ENCODE peak calls at places on chromosomes 13 and 19, in seven cellular contexts. K is fibroblast of pulmonary artery, M is fibroblast of villous mesenchyme, S is AG04449, A is psoas muscle, D is endothelial cell, R is mammary epithelial cell. J is an unnamed sample.

GRCh38 chr13:67228909-67229308 is 1.2 kb downstream of the PCDH9 start:
- DNase-seq in S (no peak), D (no peak), A (no peak), R (no peak), K (peak), M (peak), J (peak)

GRCh38 chr13:73996569-73996968 is 137.6 kb downstream of the KLF12 start:
- DNase-seq in R (no peak), K (no peak), S (no peak), M (no peak), D (no peak), A (no peak), J (no peak)

GRCh38 chr13:25738342-25738771 is 313.5 kb downstream of the SHISA2 start:
- DNase-seq in D (no peak), M (no peak), K (peak), R (peak), S (no peak), A (no peak), J (no peak)

GRCh38 chr13:29589234-29589633 is 6.3 kb downstream of the SLC7A1 start:
- DNase-seq in D (no peak), R (peak), M (peak), S (no peak), K (no peak), A (no peak), J (peak)

GRCh38 chr19:13033244-13033643 is 38.0 kb downstream of the NFIX start:
- DNase-seq in R (no peak), S (no peak), K (no peak), D (no peak), M (no peak), A (no peak), J (no peak)

GRCh38 chr19:8158411-8159074 is 9.2 kb upstream of the FBN3 start:
- DNase-seq in M (peak), K (peak), A (no peak), D (peak), S (peak), R (peak), J (peak)

GRCh38 chr19:8108560-8109445 is 40.6 kb downstream of the FBN3 start:
- DNase-seq in A (no peak), R (no peak), M (no peak), S (no peak), D (no peak), K (no peak), J (no peak)

GRCh38 chr13:92849381-92849780 is 377.2 kb upstream of the GPC6 start:
- DNase-seq in M (no peak), R (no peak), K (no peak), S (no peak), A (no peak), D (no peak), J (no peak)

GRCh38 chr19:34120846-34121639 is 51.3 kb upstream of the LSM14A start:
- DNase-seq in S (no peak), M (peak), K (peak), A (no peak), D (peak), R (peak), J (peak)

GRCh38 chr19:49912965-49913685 is 15.9 kb upstream of the ATF5 start:
- DNase-seq in A (no peak), R (no peak), D (no peak), M (peak), K (no peak), S (no peak), J (no peak)

GRCh38 chr13:39364797-39365468 is 238.1 kb downstream of the LHFPL6 start:
- DNase-seq in A (no peak), D (no peak), R (peak), S (no peak), M (peak), K (no peak), J (peak)

GRCh38 chr13:25971499-25972145 is 80.2 kb downstream of the SHISA2 start:
- DNase-seq in D (no peak), M (no peak), A (no peak), R (no peak), S (no peak), K (no peak), J (no peak)

GRCh38 chr13:28609936-28610335 is 49.0 kb upstream of the POMP start:
- DNase-seq in M (peak), D (no peak), K (peak), R (peak), S (peak), A (no peak), J (peak)

GRCh38 chr19:51016798-51017683 is 2.5 kb downstream of the KLK10 start:
- DNase-seq in A (peak), M (peak), S (no peak), D (peak), R (peak), K (peak), J (peak)

GRCh38 chr13:80979035-80979641 is 638.2 kb upstream of the SPRY2 start:
- DNase-seq in M (peak), R (peak), S (peak), D (peak), A (no peak), K (peak), J (peak)

GRCh38 chr19:7349961-7350711 is 1.4 kb downstream of the ARHGEF18 start:
- DNase-seq in D (no peak), S (no peak), K (no peak), R (no peak), A (no peak), M (no peak), J (no peak)

GRCh38 chr19:56106397-56106849 is 14.7 kb downstream of the ZNF787 start:
- DNase-seq in M (no peak), S (no peak), K (no peak), D (no peak), R (no peak), A (no peak), J (no peak)

GRCh38 chr19:1837625-1838105 is 10.6 kb downstream of the REXO1 start:
- DNase-seq in R (no peak), A (no peak), K (peak), M (peak), S (no peak), D (peak), J (peak)

GRCh38 chr13:112693831-112694497 is 4.1 kb downstream of the ATP11A start:
- DNase-seq in D (no peak), R (peak), A (no peak), S (peak), K (peak), M (peak), J (peak)

GRCh38 chr19:35712910-35713845 is 4.6 kb upstream of the KMT2B start:
- DNase-seq in A (no peak), K (no peak), M (no peak), R (no peak), S (no peak), D (no peak), J (peak)

GRCh38 chr13:97435794-97436193 is 1.8 kb downstream of the RAP2A start:
- DNase-seq in K (peak), A (no peak), R (no peak), D (no peak), S (no peak), M (peak), J (peak)

GRCh38 chr13:67267136-67267535 is 37.0 kb upstream of the PCDH9 start:
- DNase-seq in M (no peak), R (no peak), A (no peak), K (peak), S (no peak), D (no peak), J (peak)

GRCh38 chr19:29162694-29163093 is 50.3 kb downstream of the UQCRFS1 start:
- DNase-seq in A (no peak), S (no peak), D (no peak), R (no peak), M (no peak), K (no peak), J (no peak)

GRCh38 chr13:44915962-44916361 is 73.3 kb downstream of the NUFIP1 start:
- DNase-seq in D (no peak), S (no peak), M (no peak), A (no peak), K (no peak), R (no peak), J (no peak)

GRCh38 chr13:44920013-44920412 is 69.3 kb downstream of the NUFIP1 start:
- DNase-seq in D (no peak), M (no peak), R (no peak), K (no peak), S (no peak), A (no peak), J (no peak)

GRCh38 chr13:44919103-44919804 is 70.0 kb downstream of the NUFIP1 start:
- DNase-seq in A (no peak), D (no peak), K (no peak), S (no peak), R (no peak), M (no peak), J (no peak)

GRCh38 chr13:44918323-44919102 is 70.8 kb downstream of the NUFIP1 start:
- DNase-seq in R (no peak), M (peak), S (peak), D (peak), K (peak), A (peak), J (peak)

GRCh38 chr13:44917589-44918322 is 71.5 kb downstream of the NUFIP1 start:
- DNase-seq in D (peak), R (peak), M (peak), K (peak), S (peak), A (peak), J (peak)
- TF ChIP-seq CTCF in D (peak), R (peak), M (peak), K (peak), S (peak), A (peak), J (peak)

GRCh38 chr13:98471895-98472294 is 105.0 kb downstream of the STK24 start:
- DNase-seq in A (no peak), R (no peak), S (no peak), M (no peak), D (no peak), K (no peak), J (no peak)
- TF ChIP-seq CTCF in A (no peak), R (no peak), S (no peak), M (no peak), D (no peak), K (no peak), J (no peak)

GRCh38 chr19:41029524-41030432 is 38.7 kb downstream of the CYP2B6 start:
- DNase-seq in D (no peak), S (no peak), A (no peak), K (no peak), M (no peak), R (no peak), J (no peak)

GRCh38 chr19:41027273-41027967 is 36.3 kb downstream of the CYP2B6 start:
- DNase-seq in D (no peak), K (no peak), M (no peak), S (no peak), R (no peak), A (no peak), J (no peak)

GRCh38 chr19:41030651-41031050 is 39.6 kb downstream of the CYP2B6 start:
- DNase-seq in M (peak), S (no peak), A (no peak), K (no peak), R (no peak), D (no peak), J (no peak)

GRCh38 chr19:41031926-41032325 is 40.8 kb downstream of the CYP2B6 start:
- DNase-seq in K (no peak), D (no peak), R (peak), S (no peak), M (peak), A (no peak), J (no peak)
- TF ChIP-seq CTCF in K (no peak), D (no peak), R (no peak), S (no peak), M (no peak), A (no peak), J (no peak)

GRCh38 chr19:38870612-38871011 is 7.5 kb downstream of the RINL start:
- DNase-seq in A (no peak), R (no peak), D (no peak), K (no peak), M (no peak), S (no peak), J (no peak)
- TF ChIP-seq CTCF in A (no peak), R (no peak), D (no peak), K (no peak), M (no peak), S (no peak), J (no peak)

GRCh38 chr13:43981512-43982301 is 102.0 kb downstream of the LACC1 start:
- DNase-seq in K (no peak), R (no peak), S (no peak), A (no peak), D (no peak), M (no peak), J (no peak)

GRCh38 chr13:43978688-43979087 is 99.0 kb downstream of the LACC1 start:
- DNase-seq in D (no peak), A (no peak), K (no peak), R (no peak), S (no peak), M (no peak), J (no peak)

GRCh38 chr13:43983373-43983772 is 103.7 kb downstream of the LACC1 start:
- DNase-seq in A (no peak), S (no peak), M (no peak), R (no peak), D (no peak), K (no peak), J (no peak)

GRCh38 chr13:43979492-43979891 is 99.8 kb downstream of the LACC1 start:
- DNase-seq in S (no peak), D (no peak), A (no peak), M (no peak), K (no peak), R (no peak), J (no peak)

DNA sequence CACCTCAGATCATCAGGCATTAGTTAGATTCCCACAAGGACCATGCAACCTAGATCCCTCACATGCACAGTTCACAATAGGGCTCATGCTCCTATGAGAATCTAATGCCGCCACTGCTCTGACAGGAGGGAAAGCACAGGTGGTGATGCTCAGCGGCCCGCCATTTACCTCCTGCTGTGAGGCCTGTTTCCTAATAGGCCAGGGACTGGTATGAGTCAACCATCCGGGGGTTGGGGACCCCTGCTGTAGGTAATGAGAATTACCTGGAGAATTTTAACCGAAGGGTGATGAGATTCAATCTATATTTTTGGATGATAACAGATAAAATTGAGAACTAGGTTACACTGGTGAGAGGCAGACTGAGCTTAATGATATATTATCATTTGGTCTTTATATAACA is 101.4 kb downstream of the LACC1 start:
- DNase-seq in A (no peak), M (no peak), S (no peak), K (no peak), R (no peak), D (no peak), J (no peak)
- TF ChIP-seq CTCF in A (no peak), M (no peak), S (no peak), K (no peak), R (no peak), D (peak), J (no peak)

DNA sequence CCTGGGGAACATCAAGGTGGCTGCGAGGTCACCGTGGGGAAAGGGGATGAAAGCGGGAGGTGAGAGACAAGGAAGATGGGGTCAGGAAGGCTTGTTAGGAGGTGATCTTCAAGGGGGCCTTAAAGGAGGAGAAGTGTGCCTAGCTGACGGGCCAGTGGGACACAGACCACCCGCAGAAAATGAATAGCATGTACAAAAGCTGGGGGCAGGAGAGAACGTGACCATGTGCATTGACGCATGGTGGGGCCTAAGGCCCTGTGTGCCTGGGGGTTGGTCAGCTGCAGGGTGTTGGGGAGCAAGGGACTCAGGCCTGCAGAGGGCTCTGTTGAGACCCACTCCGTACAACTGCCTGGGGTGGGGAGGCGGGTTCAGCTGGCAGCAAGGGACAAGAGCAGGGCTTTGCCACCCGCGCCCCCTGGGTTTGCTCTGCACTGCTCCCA is 5.9 kb downstream of the RAB8A start:
- DNase-seq in A (peak), S (no peak), K (no peak), M (no peak), D (no peak), R (no peak), J (no peak)
- TF ChIP-seq CTCF in A (no peak), S (no peak), K (no peak), M (no peak), D (no peak), R (no peak), J (no peak)

DNA sequence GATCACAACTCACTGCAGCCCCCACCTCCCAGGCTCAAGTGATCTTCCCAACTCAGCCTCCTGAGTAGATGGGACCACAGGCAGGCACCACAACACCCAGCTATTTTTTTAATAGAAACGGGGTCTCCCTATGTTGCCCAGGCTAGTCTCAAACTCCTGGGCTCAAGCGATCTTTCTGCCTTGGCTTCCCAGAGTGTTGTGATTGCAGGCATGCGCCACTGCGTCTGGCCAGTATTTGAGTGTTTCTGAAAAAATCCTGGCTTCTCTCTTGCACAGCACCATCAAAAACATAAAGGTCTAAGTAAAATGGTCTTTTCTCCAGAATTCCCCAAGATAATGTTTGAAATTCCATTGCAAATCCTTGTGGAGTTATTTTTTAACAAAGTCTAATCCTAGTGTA is 47.8 kb downstream of the ELF1 start:
- DNase-seq in M (no peak), S (no peak), K (no peak), R (no peak), A (no peak), D (no peak), J (no peak)
- TF ChIP-seq CTCF in M (no peak), S (no peak), K (no peak), R (no peak), A (no peak), D (no peak), J (no peak)